ENCODE peak calls at places on chromosomes 3 and 15, in four cellular contexts. R, A, L and P are unnamed samples. For H3K4me1 and H3K27me3, the result is how much of the 10 kb centered on the place peaks cover.

GRCh38 chr3:35393916-35394315 is 245.4 kb upstream of the ARPP21 start:
- DNase-seq in R (no peak), A (no peak), L (no peak), P (no peak)

GRCh38 chr3:54374214-54374855 is 252.0 kb downstream of the CACNA2D3 start:
- DNase-seq in R (no peak), A (no peak), L (peak), P (no peak)

GRCh38 chr3:114848087-114848486 is 299.0 kb downstream of the ZBTB20 start:
- DNase-seq in R (no peak), A (no peak), L (no peak), P (no peak)

GRCh38 chr15:98292442-98293240 is 332.1 kb downstream of the ARRDC4 start:
- DNase-seq in R (peak), A (peak), L (peak), P (no peak)

GRCh38 chr3:181839915-181840295 is 128.2 kb downstream of the SOX2 start:
- DNase-seq in R (no peak), A (no peak), L (no peak), P (no peak)

GRCh38 chr3:100277255-100277800 is 16.5 kb downstream of the TBC1D23 start:
- DNase-seq in R (no peak), A (no peak), L (no peak), P (no peak)

GRCh38 chr3:107429330-107430181 is 52.3 kb downstream of the CCDC54 start:
- DNase-seq in R (peak), A (peak), L (peak), P (peak)

GRCh38 chr3:162544246-162544645 is 1047.6 kb downstream of the OTOL1 start:
- DNase-seq in R (no peak), A (no peak), L (no peak), P (no peak)

GRCh38 chr3:58084788-58085543 is 76.7 kb downstream of the FLNB start:
- DNase-seq in R (no peak), A (no peak), L (no peak), P (no peak)

GRCh38 chr15:20358066-20358780 is 183.4 kb downstream of the GOLGA6L6 start:
- DNase-seq in R (peak), A (no peak), L (no peak), P (no peak)

GRCh38 chr3:181619897-181620296 is 91.8 kb upstream of the SOX2 start:
- DNase-seq in R (no peak), A (no peak), L (no peak), P (no peak)

GRCh38 chr3:63878394-63879089 is 14.9 kb downstream of the ATXN7 start:
- DNase-seq in R (no peak), A (no peak), L (no peak), P (no peak)

GRCh38 chr15:59384507-59384906 is 11.8 kb upstream of the MYO1E start:
- DNase-seq in R (no peak), A (no peak), L (no peak), P (no peak)

GRCh38 chr15:59833366-59833765 is 144.2 kb upstream of the BNIP2 start:
- DNase-seq in R (no peak), A (no peak), L (no peak), P (no peak)

GRCh38 chr3:43638594-43639447 is 17.0 kb upstream of the ANO10 start:
- DNase-seq in R (no peak), A (no peak), L (peak), P (no peak)

GRCh38 chr3:39158138-39158715 is 4.8 kb upstream of the CSRNP1 start:
- DNase-seq in R (no peak), A (no peak), L (no peak), P (no peak)

GRCh38 chr15:59485036-59485435 is 47.0 kb downstream of the FAM81A start:
- DNase-seq in R (no peak), A (no peak), L (no peak), P (no peak)

GRCh38 chr3:52983336-52983807 is 62.5 kb downstream of the SFMBT1 start:
- DNase-seq in R (no peak), A (no peak), L (peak), P (no peak)

GRCh38 chr3:197575362-197575761 is 19.6 kb upstream of the BDH1 start:
- DNase-seq in R (no peak), A (no peak), L (no peak), P (no peak)

GRCh38 chr15:77025471-77025901 is 30.6 kb downstream of the PSTPIP1 start:
- DNase-seq in R (peak), A (peak), L (no peak), P (peak)

GRCh38 chr3:12947504-12948369 is 106.4 kb upstream of the RPL32 start:
- DNase-seq in R (no peak), A (peak), L (peak), P (peak)

GRCh38 chr3:184186902-184187207 is 856 bp downstream of the ABCF3 start:
- DNase-seq in R (no peak), A (no peak), L (no peak), P (no peak)

DNA sequence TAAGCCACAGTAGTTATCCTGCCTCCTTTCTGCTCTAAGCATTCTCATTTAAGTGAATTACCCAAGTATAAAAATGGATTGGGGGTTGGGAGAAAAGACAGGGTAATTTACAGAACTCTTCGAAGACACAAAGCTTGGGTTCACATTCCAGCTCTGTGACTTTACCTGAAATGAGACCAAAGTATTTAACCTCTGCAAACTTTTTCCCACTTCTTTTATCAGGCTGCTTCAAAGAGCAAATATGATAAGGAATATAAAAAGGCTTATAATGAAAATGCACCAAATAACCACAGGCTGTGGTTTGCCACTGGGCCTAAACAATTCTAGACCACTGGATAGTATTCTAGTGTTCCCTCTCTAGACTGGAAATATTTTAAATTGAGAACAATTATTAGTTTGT is 64.4 kb downstream of the UACA start:
- DNase-seq in R (no peak), A (no peak), L (no peak), P (no peak)
- H3K4me1 ChIP-seq in R (under half), A (half or more), L (under half), P (under half)

DNA sequence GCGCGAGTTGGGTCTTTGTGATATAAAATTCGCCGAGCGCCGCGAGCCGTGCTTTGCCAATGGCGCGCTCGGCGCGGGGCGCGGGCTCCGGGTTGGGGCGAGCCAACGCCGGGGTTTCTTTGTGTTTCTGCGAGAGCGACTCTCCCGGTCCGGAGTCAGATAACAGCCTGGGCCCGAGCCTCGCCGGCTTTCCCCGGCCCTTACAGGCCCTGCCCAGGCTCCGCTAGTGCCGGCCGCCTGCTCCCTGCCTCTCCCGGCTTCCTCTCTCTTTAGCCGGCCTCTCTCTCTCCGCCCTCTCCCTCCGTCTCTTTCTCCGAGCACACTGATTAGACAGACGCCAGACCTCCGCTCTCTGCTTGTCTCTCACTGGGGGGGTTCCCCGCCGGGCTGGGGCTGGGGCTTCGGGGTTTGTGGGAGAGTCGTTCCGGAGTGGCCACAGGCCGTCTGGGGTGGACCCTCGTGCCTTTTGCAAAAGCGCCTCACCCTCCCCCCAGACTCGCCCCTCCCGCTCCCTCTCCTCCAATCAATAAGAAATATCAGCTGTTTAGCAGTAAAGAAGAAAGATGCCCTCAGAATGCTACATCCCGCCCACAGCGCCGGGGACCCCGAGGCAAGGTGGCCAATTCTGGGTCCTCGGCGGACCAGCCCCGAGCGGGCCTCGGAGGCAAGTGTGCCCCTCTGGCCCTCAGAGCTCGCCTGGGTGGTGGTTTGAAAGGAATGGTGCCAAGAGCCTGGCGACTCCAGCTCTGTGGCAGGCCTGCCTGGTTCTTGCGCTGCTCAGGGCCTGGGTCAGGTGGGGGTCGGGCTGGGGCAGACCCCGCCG is 2.9 kb downstream of the NR2F2 start:
- DNase-seq in R (peak), A (peak), L (peak), P (peak)
- H3K27me3 ChIP-seq in R (under half), A (under half), L (under half), P (under half)

GRCh38 chr3:163809540-163809993 is 1268.7 kb downstream of the SI start:
- DNase-seq in R (no peak), A (no peak), L (no peak), P (no peak)

GRCh38 chr3:163817015-163817414 is 1261.3 kb downstream of the SI start:
- DNase-seq in R (no peak), A (no peak), L (no peak), P (no peak)

GRCh38 chr3:163813935-163814334 is 1264.4 kb downstream of the SI start:
- DNase-seq in R (no peak), A (no peak), L (no peak), P (no peak)

GRCh38 chr3:163811996-163812395 is 1266.3 kb downstream of the SI start:
- DNase-seq in R (no peak), A (no peak), L (no peak), P (no peak)
- H3K4me1 ChIP-seq in R (under half), A (under half), L (under half), P (under half)

DNA sequence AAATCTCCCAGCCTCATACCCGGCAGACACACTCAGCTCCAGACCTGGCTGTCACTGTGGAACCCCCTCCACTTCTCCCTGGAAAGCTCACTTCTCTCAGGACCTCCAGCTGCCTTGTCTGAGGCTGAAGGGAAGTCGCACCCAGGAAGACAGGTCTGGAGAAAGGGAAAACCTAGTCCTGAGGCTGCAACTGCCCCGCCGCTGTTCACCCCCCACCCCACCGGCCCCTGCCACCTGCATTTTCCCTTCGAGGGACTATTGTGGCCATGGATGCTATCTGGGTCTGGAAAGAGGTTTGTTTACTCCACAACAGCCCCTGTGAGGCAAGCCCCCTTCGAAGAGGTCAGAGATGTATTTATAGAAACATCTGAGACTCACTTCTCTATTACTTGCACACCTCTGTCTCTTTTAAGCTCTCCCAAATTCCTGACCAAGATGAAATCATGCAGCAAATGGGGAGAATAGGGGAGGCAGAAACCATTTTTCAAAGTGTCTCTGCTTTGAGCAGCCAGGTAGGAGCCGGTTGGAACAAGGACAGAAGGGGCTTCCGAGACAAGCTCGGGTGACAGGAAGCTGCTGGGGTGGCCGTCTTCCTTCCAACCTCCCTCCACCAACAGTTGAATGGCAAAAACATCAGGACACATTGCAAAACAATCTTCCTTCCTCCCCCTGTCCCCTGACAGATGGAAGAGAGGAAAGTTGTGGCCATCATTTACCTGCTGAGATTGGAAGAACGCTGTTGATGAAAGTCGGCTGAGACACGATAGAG is 518 bp downstream of the COLQ start:
- DNase-seq in R (no peak), A (no peak), L (no peak), P (no peak)
- H3K27me3 ChIP-seq in R (under half), A (under half), L (under half), P (under half)

GRCh38 chr3:129556890-129557736 is 14.1 kb downstream of the H1-8 start:
- DNase-seq in R (peak), A (peak), L (no peak), P (no peak)
- H3K4me1 ChIP-seq in R (under half), A (half or more), L (under half), P (under half)

GRCh38 chr15:96348112-96349027 is 17.9 kb downstream of the NR2F2 start:
- DNase-seq in R (no peak), A (no peak), L (no peak), P (peak)

GRCh38 chr15:96349034-96349932 is 18.8 kb downstream of the NR2F2 start:
- DNase-seq in R (no peak), A (no peak), L (no peak), P (no peak)

GRCh38 chr15:96346409-96346808 is 15.9 kb downstream of the NR2F2 start:
- DNase-seq in R (no peak), A (no peak), L (no peak), P (no peak)

GRCh38 chr15:96345560-96346389 is 15.3 kb downstream of the NR2F2 start:
- DNase-seq in R (peak), A (peak), L (no peak), P (peak)

DNA sequence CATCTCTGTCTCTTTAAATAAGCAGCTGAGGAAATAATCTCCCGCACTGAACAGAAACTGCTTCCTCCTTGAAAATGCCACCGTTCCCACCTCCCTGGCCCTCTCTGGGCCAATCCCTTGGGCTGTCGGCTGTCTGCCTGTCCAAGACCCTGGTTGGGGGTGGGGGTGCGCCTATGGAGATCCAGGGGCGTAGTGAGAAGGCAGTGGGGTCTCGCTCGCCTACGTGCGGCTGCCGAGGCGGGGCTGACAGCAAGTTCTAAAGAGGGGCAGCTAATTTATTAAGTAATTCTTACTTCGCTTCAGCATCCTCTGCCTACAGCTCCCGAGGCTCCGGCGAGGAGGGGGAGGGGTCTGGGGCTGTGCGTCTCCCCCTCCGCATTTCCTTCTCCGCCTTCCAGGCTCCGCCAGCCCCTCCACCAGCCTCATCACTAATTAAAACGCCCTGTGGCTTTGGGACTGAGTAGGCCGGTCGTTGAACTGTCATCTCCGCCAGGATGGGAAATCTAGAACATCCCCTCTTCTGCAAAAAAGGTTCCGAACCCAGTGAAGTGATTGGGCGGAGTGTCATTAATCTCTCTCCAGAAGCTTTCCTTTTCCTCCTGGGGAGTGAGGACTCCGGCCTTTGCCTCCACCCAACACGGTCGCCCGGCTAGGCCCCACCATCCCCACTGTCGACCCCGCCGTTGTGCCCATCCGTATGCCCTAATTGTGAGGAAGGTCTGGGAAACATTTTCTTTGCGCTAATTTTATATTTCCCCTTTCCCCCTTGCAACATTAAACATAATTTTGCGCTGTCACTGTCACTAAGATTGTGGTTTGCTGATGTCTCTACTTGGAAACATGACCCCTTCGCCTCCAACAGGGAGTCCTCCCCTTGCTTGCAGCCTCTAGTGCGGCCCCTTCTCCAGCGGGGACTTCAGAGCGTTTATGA is 16.9 kb downstream of the NR2F2 start:
- DNase-seq in R (peak), A (peak), L (no peak), P (peak)
- H3K27me3 ChIP-seq in R (under half), A (under half), L (under half), P (under half)

GRCh38 chr3:195030791-195031321 is 240.1 kb downstream of the XXYLT1 start:
- DNase-seq in R (no peak), A (no peak), L (no peak), P (no peak)
- H3K4me1 ChIP-seq in R (under half), A (under half), L (under half), P (under half)

GRCh38 chr3:127371846-127372245 is 84.0 kb upstream of the PRR20G start:
- DNase-seq in R (no peak), A (no peak), L (no peak), P (no peak)

GRCh38 chr3:127375151-127375937 is 87.5 kb upstream of the PRR20G start:
- DNase-seq in R (no peak), A (no peak), L (no peak), P (no peak)

GRCh38 chr3:127374626-127375010 is 86.8 kb upstream of the PRR20G start:
- DNase-seq in R (no peak), A (no peak), L (no peak), P (no peak)

GRCh38 chr3:127371338-127371737 is 83.5 kb upstream of the PRR20G start:
- DNase-seq in R (no peak), A (no peak), L (no peak), P (no peak)

GRCh38 chr3:127373701-127374625 is 86.1 kb upstream of the PRR20G start:
- DNase-seq in R (no peak), A (no peak), L (peak), P (no peak)
- H3K27me3 ChIP-seq in R (under half), A (under half), L (under half), P (under half)

DNA sequence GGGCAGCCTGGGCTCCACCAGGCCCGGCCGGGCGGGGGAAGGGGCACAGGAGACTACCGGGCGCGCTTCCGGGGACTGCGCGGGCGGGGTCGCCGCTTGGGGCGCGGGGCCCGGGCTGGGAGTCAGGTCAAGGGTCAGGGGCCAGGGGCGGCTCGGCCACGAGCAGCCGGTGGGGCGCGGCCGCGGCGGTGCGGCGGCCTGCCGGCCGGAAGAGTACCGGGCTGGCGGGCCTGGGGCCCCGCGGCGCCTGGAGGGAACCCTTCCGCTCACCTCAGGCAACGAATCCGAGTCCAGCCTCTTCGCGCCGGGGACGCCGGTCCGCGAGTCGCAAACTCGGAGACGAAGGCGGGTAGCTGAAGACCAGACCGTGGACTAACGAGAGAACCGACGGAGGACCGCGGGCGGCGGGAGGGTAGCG is 217 bp downstream of the RHOA start:
- DNase-seq in R (peak), A (peak), L (peak), P (peak)
- H3K4me1 ChIP-seq in R (under half), A (half or more), L (under half), P (under half)

GRCh38 chr3:139774570-139775302 is 97.0 kb upstream of the NMNAT3 start:
- DNase-seq in R (no peak), A (peak), L (no peak), P (peak)

GRCh38 chr3:139780603-139781002 is 102.8 kb upstream of the NMNAT3 start:
- DNase-seq in R (no peak), A (no peak), L (no peak), P (no peak)

DNA sequence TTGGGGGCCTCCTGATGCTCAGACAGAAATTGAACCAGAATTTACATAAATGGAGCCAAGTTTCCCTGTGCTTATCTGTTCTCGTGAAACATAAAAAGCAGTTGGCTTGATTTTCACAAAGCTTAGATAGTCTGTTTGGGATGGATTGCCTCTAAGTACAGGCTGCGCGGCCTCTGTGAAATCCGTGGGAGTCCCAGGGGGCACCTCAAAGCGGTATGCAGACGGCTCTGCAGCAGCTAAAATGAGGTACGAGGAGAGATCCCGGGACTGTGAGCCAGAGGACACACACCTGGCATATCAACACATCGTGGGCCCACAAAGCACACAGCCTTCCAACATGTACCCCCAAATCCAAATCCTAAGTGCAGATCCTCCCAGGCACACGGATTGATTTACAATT is 101.1 kb upstream of the NMNAT3 start:
- DNase-seq in R (no peak), A (no peak), L (no peak), P (no peak)
- H3K27me3 ChIP-seq in R (under half), A (under half), L (under half), P (under half)